ENCODE peak calls at places on chromosomes 5 and 9, in nine cellular contexts. L is HS-27A; A is neural progenitor cell; I is NCI-H2081; M is fibroblast of the conjunctiva; J is NCI-H1694 treated with DMSO at 0.1 percent for 48 hours; S is iPS DF 6.9; B is activated CD8-positive, alpha-beta memory T cell treated with anti-CD3 and anti-CD28 coated beads, Interleukin-2, amount 50 U/mL, for 4 hours; K is EL. Y is an unnamed sample.

GRCh38 chr5:56585973-56586740 is 229.2 kb upstream of the MAP3K1 start:
- DNase-seq in A (peak), L (no peak), B (no peak), S (no peak), M (no peak), I (peak), K (no peak), J (no peak), Y (no peak)

GRCh38 chr5:59793000-59793399 is 100.5 kb downstream of the PDE4D start:
- DNase-seq in B (no peak), A (no peak), M (peak), L (no peak), S (no peak), I (no peak), J (no peak), K (peak), Y (no peak)

GRCh38 chr9:129823163-129823933 is 588 bp downstream of the TOR1A start:
- DNase-seq in B (no peak), S (no peak), A (peak), K (peak), J (no peak), I (peak), L (no peak), M (peak), Y (peak)

GRCh38 chr5:132138260-132138659 is 64.7 kb downstream of the CSF2 start:
- DNase-seq in B (no peak), A (no peak), S (no peak), L (no peak), J (no peak), M (peak), I (no peak), K (peak), Y (no peak)

GRCh38 chr5:127647361-127647958 is 1.4 kb upstream of the CTXN3 start:
- DNase-seq in K (no peak), M (no peak), I (no peak), A (no peak), S (no peak), B (no peak), J (no peak), L (no peak), Y (no peak)

GRCh38 chr5:134063421-134063820 is 51.1 kb upstream of the TCF7 start:
- DNase-seq in K (no peak), M (no peak), B (no peak), I (no peak), A (no peak), J (no peak), L (no peak), S (no peak), Y (no peak)

GRCh38 chr5:73322453-73323076 is 126.0 kb downstream of the FOXD1 start:
- DNase-seq in K (no peak), J (no peak), A (no peak), I (no peak), B (no peak), S (no peak), M (no peak), L (no peak), Y (no peak)

GRCh38 chr5:178895615-178896571 is at the start of gene ZFP2:
- DNase-seq in A (peak), S (no peak), M (peak), L (no peak), J (peak), B (peak), K (peak), I (peak), Y (peak)

GRCh38 chr5:16809816-16810502 is 126.1 kb downstream of the MYO10 start:
- DNase-seq in M (no peak), S (no peak), K (peak), I (peak), L (no peak), B (no peak), A (peak), J (no peak), Y (no peak)

GRCh38 chr5:149387081-149387611 is 8.1 kb upstream of the IL17B start:
- DNase-seq in I (no peak), M (no peak), B (no peak), S (no peak), J (no peak), K (peak), A (no peak), L (no peak), Y (no peak)